ENCODE peak calls at places on chromosome 7, in eight cellular contexts. X is cardiac muscle cell, E is lower lobe of right lung, R is dorsolateral prefrontal cortex, L is GM23248, F is lower leg skin, J is NT2/D1, I is A549. P is an unnamed sample.

GRCh38 chr7:137146552-137146961 is 197.0 kb downstream of the PTN start:
- DNase-seq in X (peak; percentile 41), E (no peak), R (no peak), L (peak; percentile 81), F (no peak), J (no peak), I (no peak), P (no peak)

GRCh38 chr7:15667999-15668398 is 18.5 kb downstream of the MEOX2 start:
- DNase-seq in X (no peak), E (no peak), R (no peak), L (no peak), F (no peak), J (no peak), I (no peak), P (no peak)

GRCh38 chr7:71497233-71497946 is 365.4 kb downstream of the GALNT17 start:
- DNase-seq in X (no peak), E (no peak), R (peak; percentile 76), L (no peak), F (no peak), J (no peak), I (no peak), P (no peak)

GRCh38 chr7:36945612-36946400 is 221.5 kb upstream of the AOAH start:
- DNase-seq in X (no peak), E (no peak), R (peak; percentile 44), L (no peak), F (no peak), J (no peak), I (no peak), P (no peak)

GRCh38 chr7:44636926-44637325 is 30.5 kb downstream of the OGDH start:
- DNase-seq in X (no peak), E (no peak), R (no peak), L (no peak), F (no peak), J (no peak), I (no peak), P (no peak)

GRCh38 chr7:113301983-113302382 is 183.6 kb upstream of the SMIM30 start:
- DNase-seq in X (no peak), E (no peak), R (no peak), L (no peak), F (no peak), J (no peak), I (no peak), P (no peak)

GRCh38 chr7:133253522-133253882 is 624 bp downstream of the EXOC4 start:
- DNase-seq in X (peak; percentile 25), E (no peak), R (no peak), L (peak; percentile 51), F (no peak), J (no peak), I (peak; percentile 6), P (peak; percentile 11)

GRCh38 chr7:75531359-75531821 is 39.3 kb downstream of the SPDYE5 start:
- DNase-seq in X (no peak), E (no peak), R (no peak), L (peak; percentile 12), F (peak; percentile 61), J (no peak), I (no peak), P (no peak)

GRCh38 chr7:40986351-40986873 is 716.5 kb downstream of the INHBA start:
- DNase-seq in X (peak; percentile 92), E (no peak), R (no peak), L (peak; percentile 72), F (no peak), J (no peak), I (peak; percentile 35), P (no peak)

GRCh38 chr7:31065021-31065593 is 13.0 kb downstream of the ADCYAP1R1 start:
- DNase-seq in X (no peak), E (no peak), R (no peak), L (no peak), F (no peak), J (no peak), I (no peak), P (no peak)

GRCh38 chr7:51823437-51823836 is 506.8 kb upstream of the COBL start:
- DNase-seq in X (no peak), E (no peak), R (no peak), L (no peak), F (no peak), J (no peak), I (no peak), P (no peak)

GRCh38 chr7:2708547-2709310 is 20.7 kb downstream of the AMZ1 start:
- DNase-seq in X (no peak), E (no peak), R (no peak), L (no peak), F (no peak), J (no peak), I (no peak), P (no peak)

GRCh38 chr7:2710901-2711551 is 23.0 kb downstream of the AMZ1 start:
- DNase-seq in X (no peak), E (no peak), R (no peak), L (no peak), F (no peak), J (no peak), I (no peak), P (peak; percentile 83)

GRCh38 chr7:2711895-2712675 is 24.1 kb downstream of the AMZ1 start:
- DNase-seq in X (no peak), E (peak; percentile 60), R (no peak), L (no peak), F (no peak), J (no peak), I (no peak), P (no peak)

GRCh38 chr7:2709553-2710165 is 21.7 kb downstream of the AMZ1 start:
- DNase-seq in X (peak; percentile 59), E (peak; percentile 84), R (peak; percentile 62), L (peak; percentile 73), F (peak; percentile 93), J (peak; percentile 90), I (peak; percentile 73), P (peak; percentile 69)

DNA sequence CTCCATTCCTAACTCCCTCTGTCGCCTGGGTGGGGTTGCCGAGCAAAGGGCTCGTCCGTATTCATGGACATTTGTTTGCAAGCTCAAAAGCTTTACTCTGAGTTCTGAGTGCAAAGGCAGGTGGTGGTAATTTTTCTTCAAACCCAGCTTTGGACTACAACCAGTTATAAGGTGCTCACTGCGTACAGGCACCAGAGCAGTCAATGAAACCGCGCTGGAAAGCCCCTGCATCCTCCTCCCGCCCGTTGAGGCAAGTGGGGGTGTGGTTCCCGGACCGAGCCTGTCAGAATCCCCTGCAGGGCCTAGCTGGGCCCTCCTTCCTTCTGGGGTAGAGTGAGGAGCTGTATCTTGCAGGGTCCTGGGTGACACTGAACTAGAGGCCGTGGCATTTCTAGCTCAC is 22.3 kb downstream of the AMZ1 start:
- DNase-seq in X (no peak), E (no peak), R (no peak), L (no peak), F (no peak), J (no peak), I (no peak), P (no peak)
- H3K4me3 ChIP-seq in X (no peak overlapping the region), E (peak overlapping the region; percentile 26), R (no peak overlapping the region), L (peak overlapping the region; percentile 21), F (no peak overlapping the region), J (no peak overlapping the region), I (no peak overlapping the region), P (peak overlapping the region; percentile 11)

DNA sequence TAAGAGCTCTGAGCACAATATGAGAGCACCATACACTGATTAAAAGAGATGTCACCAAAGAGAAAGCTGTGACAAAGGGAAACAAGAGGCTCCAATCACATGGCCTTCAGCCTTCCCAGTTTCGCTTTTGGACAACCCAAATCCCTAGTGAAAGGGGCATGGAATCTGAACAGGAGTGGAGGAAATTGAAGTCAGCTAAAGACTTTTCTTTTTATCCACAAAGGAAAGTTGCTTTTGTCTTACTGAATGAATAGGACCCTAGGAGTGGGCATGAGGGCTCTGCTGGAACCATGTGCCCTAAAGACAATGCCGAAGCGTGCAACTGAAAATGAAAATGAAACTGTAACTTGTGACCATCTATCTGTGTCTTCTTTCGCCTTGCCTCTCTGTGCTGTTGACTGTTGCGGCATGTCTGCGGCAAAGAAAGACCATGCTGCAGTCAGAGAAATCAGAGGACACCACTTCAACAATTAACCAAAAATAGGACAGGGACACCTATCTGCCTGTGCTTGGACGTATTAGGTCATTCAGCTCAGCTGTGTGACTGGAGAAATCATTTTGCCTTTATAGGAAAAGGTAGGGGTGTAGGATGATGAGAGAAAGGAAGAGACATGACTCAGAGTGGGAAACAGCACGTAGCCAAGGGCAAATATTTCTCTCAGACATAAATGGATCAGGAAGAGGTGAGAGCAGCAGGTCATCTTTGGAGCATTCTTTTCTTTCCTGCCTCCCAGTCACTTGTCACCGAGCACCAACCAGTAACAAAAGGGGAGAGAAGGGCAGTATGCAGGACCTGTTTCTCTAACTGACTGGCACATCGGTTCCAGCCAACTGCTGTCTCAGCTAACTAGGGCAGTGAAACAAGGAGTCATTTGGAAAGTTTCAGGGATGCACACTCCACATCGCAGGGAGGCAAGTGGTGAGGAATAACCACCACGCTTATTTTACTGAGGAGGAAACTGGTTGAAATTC is 12.3 kb downstream of the CAV2 start:
- DNase-seq in X (peak; percentile 30), E (no peak), R (no peak), L (peak; percentile 49), F (no peak), J (no peak), I (peak; percentile 82), P (peak; percentile 14)
- H3K4me3 ChIP-seq in X (no peak overlapping the region), E (peak overlapping the region; percentile 45), R (peak overlapping the region; percentile 27), L (no peak overlapping the region), F (no peak overlapping the region), J (no peak overlapping the region), I (peak overlapping the region; percentile 39), P (peak overlapping the region; percentile 35)

GRCh38 chr7:95330194-95331003 is 6.1 kb upstream of the PON1 start:
- DNase-seq in X (peak; percentile 59), E (no peak), R (no peak), L (peak; percentile 63), F (no peak), J (no peak), I (no peak), P (no peak)
- H3K4me3 ChIP-seq in X (no peak overlapping the region), E (peak overlapping the region; percentile 41), R (peak overlapping the region; percentile 12), L (peak overlapping the region; percentile 57), F (no peak overlapping the region), J (no peak overlapping the region), I (peak overlapping the region; percentile 32), P (peak overlapping the region; percentile 19)

GRCh38 chr7:117019786-117020604 is 66.7 kb downstream of the ST7 start:
- DNase-seq in X (peak; percentile 95), E (peak; percentile 50), R (peak; percentile 93), L (peak; percentile 97), F (peak; percentile 86), J (peak; percentile 63), I (peak; percentile 70), P (no peak)
- H3K4me3 ChIP-seq in X (peak overlapping the region; percentile 35), E (peak overlapping the region; percentile 37), R (peak overlapping the region; percentile 58), L (peak overlapping the region; percentile 62), F (no peak overlapping the region), J (no peak overlapping the region), I (no peak overlapping the region), P (no peak overlapping the region)

GRCh38 chr7:146057958-146058357 is 58.6 kb upstream of the CNTNAP2 start:
- DNase-seq in X (no peak), E (no peak), R (no peak), L (no peak), F (no peak), J (no peak), I (no peak), P (no peak)
- H3K4me3 ChIP-seq in X (no peak overlapping the region), E (no peak overlapping the region), R (no peak overlapping the region), L (no peak overlapping the region), F (no peak overlapping the region), J (no peak overlapping the region), I (no peak overlapping the region), P (no peak overlapping the region)

P was measured in Jurkat, Clone E6-1.